ENCODE peak calls at places on chromosome 13, in seven cellular contexts. One of them, this sample, is unnamed. For H3K4me1, the result is how much of the 10 kb centered on the place peaks cover.

GRCh38 chr13:43261018-43261417 is 237.6 kb downstream of the DNAJC15 start:
- DNase-seq in neuronal stem cell: no peak
- DNase-seq in effector memory CD4-positive, alpha-beta T cell: no peak
- DNase-seq in body of pancreas: no peak
- DNase-seq in heart right ventricle: no peak
- DNase-seq in ovary: no peak
- DNase-seq in psoas muscle: no peak
- DNase-seq in this sample: no peak

GRCh38 chr13:29786698-29787097 is 63.7 kb downstream of the UBL3 start:
- DNase-seq in neuronal stem cell: no peak
- DNase-seq in effector memory CD4-positive, alpha-beta T cell: no peak
- DNase-seq in body of pancreas: no peak
- DNase-seq in heart right ventricle: no peak
- DNase-seq in ovary: no peak
- DNase-seq in psoas muscle: no peak
- DNase-seq in this sample: no peak

GRCh38 chr13:92390217-92390616 is 836.4 kb upstream of the GPC6 start:
- DNase-seq in neuronal stem cell: no peak
- DNase-seq in effector memory CD4-positive, alpha-beta T cell: no peak
- DNase-seq in body of pancreas: no peak
- DNase-seq in heart right ventricle: no peak
- DNase-seq in ovary: no peak
- DNase-seq in psoas muscle: no peak
- DNase-seq in this sample: no peak

GRCh38 chr13:30429721-30430694 is 7.7 kb downstream of the UBE2L5 start:
- DNase-seq in neuronal stem cell: no peak
- DNase-seq in effector memory CD4-positive, alpha-beta T cell: no peak
- DNase-seq in body of pancreas: no peak
- DNase-seq in heart right ventricle: no peak
- DNase-seq in ovary: no peak
- DNase-seq in psoas muscle: no peak
- DNase-seq in this sample: no peak

GRCh38 chr13:49395416-49396277 is 48.2 kb downstream of the CAB39L start:
- DNase-seq in neuronal stem cell: no peak
- DNase-seq in effector memory CD4-positive, alpha-beta T cell: no peak
- DNase-seq in body of pancreas: no peak
- DNase-seq in heart right ventricle: no peak
- DNase-seq in ovary: no peak
- DNase-seq in psoas muscle: peak
- DNase-seq in this sample: no peak

GRCh38 chr13:77370888-77371287 is 44.0 kb upstream of the MYCBP2 start:
- DNase-seq in neuronal stem cell: no peak
- DNase-seq in effector memory CD4-positive, alpha-beta T cell: no peak
- DNase-seq in body of pancreas: no peak
- DNase-seq in heart right ventricle: no peak
- DNase-seq in ovary: no peak
- DNase-seq in psoas muscle: no peak
- DNase-seq in this sample: no peak

GRCh38 chr13:50740052-50740741 is 103.3 kb downstream of the DLEU7 start:
- DNase-seq in neuronal stem cell: no peak
- DNase-seq in effector memory CD4-positive, alpha-beta T cell: no peak
- DNase-seq in body of pancreas: no peak
- DNase-seq in heart right ventricle: no peak
- DNase-seq in ovary: no peak
- DNase-seq in psoas muscle: no peak
- DNase-seq in this sample: no peak

GRCh38 chr13:111492341-111492945 is 172.0 kb downstream of the TEX29 start:
- DNase-seq in neuronal stem cell: no peak
- DNase-seq in effector memory CD4-positive, alpha-beta T cell: no peak
- DNase-seq in body of pancreas: no peak
- DNase-seq in heart right ventricle: no peak
- DNase-seq in ovary: no peak
- DNase-seq in psoas muscle: no peak
- DNase-seq in this sample: no peak

GRCh38 chr13:93800342-93800741 is 573.7 kb downstream of the GPC6 start:
- DNase-seq in neuronal stem cell: no peak
- DNase-seq in effector memory CD4-positive, alpha-beta T cell: no peak
- DNase-seq in body of pancreas: no peak
- DNase-seq in heart right ventricle: no peak
- DNase-seq in ovary: no peak
- DNase-seq in psoas muscle: no peak
- DNase-seq in this sample: no peak

GRCh38 chr13:27920677-27921420 is 1.0 kb downstream of the PDX1 start:
- DNase-seq in neuronal stem cell: peak
- DNase-seq in effector memory CD4-positive, alpha-beta T cell: no peak
- DNase-seq in body of pancreas: peak
- DNase-seq in heart right ventricle: no peak
- DNase-seq in ovary: no peak
- DNase-seq in psoas muscle: no peak
- DNase-seq in this sample: no peak

GRCh38 chr13:25973576-25973975 is 78.2 kb downstream of the SHISA2 start:
- DNase-seq in neuronal stem cell: no peak
- DNase-seq in effector memory CD4-positive, alpha-beta T cell: no peak
- DNase-seq in body of pancreas: no peak
- DNase-seq in heart right ventricle: no peak
- DNase-seq in ovary: no peak
- DNase-seq in psoas muscle: no peak
- DNase-seq in this sample: no peak

GRCh38 chr13:46295531-46296464 is 84.1 kb downstream of the LRRC63 start:
- DNase-seq in neuronal stem cell: no peak
- DNase-seq in effector memory CD4-positive, alpha-beta T cell: peak
- DNase-seq in body of pancreas: no peak
- DNase-seq in heart right ventricle: no peak
- DNase-seq in ovary: no peak
- DNase-seq in psoas muscle: peak
- DNase-seq in this sample: peak

GRCh38 chr13:100124265-100124664 is 35.4 kb downstream of the PCCA start:
- DNase-seq in neuronal stem cell: no peak
- DNase-seq in effector memory CD4-positive, alpha-beta T cell: no peak
- DNase-seq in body of pancreas: no peak
- DNase-seq in heart right ventricle: no peak
- DNase-seq in ovary: no peak
- DNase-seq in psoas muscle: no peak
- DNase-seq in this sample: no peak

GRCh38 chr13:28438067-28438466 is 56.9 kb downstream of the FLT1 start:
- DNase-seq in neuronal stem cell: no peak
- DNase-seq in effector memory CD4-positive, alpha-beta T cell: no peak
- DNase-seq in body of pancreas: no peak
- DNase-seq in heart right ventricle: no peak
- DNase-seq in ovary: no peak
- DNase-seq in psoas muscle: no peak
- DNase-seq in this sample: no peak

GRCh38 chr13:36313047-36313969 is 15.7 kb upstream of the CCDC169 start:
- DNase-seq in neuronal stem cell: no peak
- DNase-seq in effector memory CD4-positive, alpha-beta T cell: no peak
- DNase-seq in body of pancreas: no peak
- DNase-seq in heart right ventricle: no peak
- DNase-seq in ovary: no peak
- DNase-seq in psoas muscle: no peak
- DNase-seq in this sample: no peak

GRCh38 chr13:51193387-51193786 is 28.8 kb upstream of the FAM124A start:
- DNase-seq in neuronal stem cell: no peak
- DNase-seq in effector memory CD4-positive, alpha-beta T cell: no peak
- DNase-seq in body of pancreas: no peak
- DNase-seq in heart right ventricle: no peak
- DNase-seq in ovary: no peak
- DNase-seq in psoas muscle: no peak
- DNase-seq in this sample: no peak

GRCh38 chr13:28564030-28564429 is 69.1 kb upstream of the FLT1 start:
- DNase-seq in neuronal stem cell: no peak
- DNase-seq in effector memory CD4-positive, alpha-beta T cell: no peak
- DNase-seq in body of pancreas: no peak
- DNase-seq in heart right ventricle: no peak
- DNase-seq in ovary: no peak
- DNase-seq in psoas muscle: no peak
- DNase-seq in this sample: no peak

GRCh38 chr13:30906411-30906990 is 430 bp downstream of the MEDAG start:
- DNase-seq in neuronal stem cell: no peak
- DNase-seq in effector memory CD4-positive, alpha-beta T cell: no peak
- DNase-seq in body of pancreas: no peak
- DNase-seq in heart right ventricle: no peak
- DNase-seq in ovary: no peak
- DNase-seq in psoas muscle: no peak
- DNase-seq in this sample: no peak

GRCh38 chr13:22662771-22663170 is 518.0 kb upstream of the SGCG start:
- DNase-seq in neuronal stem cell: no peak
- DNase-seq in effector memory CD4-positive, alpha-beta T cell: no peak
- DNase-seq in body of pancreas: no peak
- DNase-seq in heart right ventricle: no peak
- DNase-seq in ovary: no peak
- DNase-seq in psoas muscle: no peak
- DNase-seq in this sample: no peak

GRCh38 chr13:40486518-40487163 is 179.8 kb downstream of the FOXO1 start:
- DNase-seq in neuronal stem cell: no peak
- DNase-seq in effector memory CD4-positive, alpha-beta T cell: no peak
- DNase-seq in body of pancreas: no peak
- DNase-seq in heart right ventricle: no peak
- DNase-seq in ovary: peak
- DNase-seq in psoas muscle: no peak
- DNase-seq in this sample: no peak

GRCh38 chr13:40483601-40484000 is 182.8 kb downstream of the FOXO1 start:
- DNase-seq in neuronal stem cell: no peak
- DNase-seq in effector memory CD4-positive, alpha-beta T cell: no peak
- DNase-seq in body of pancreas: no peak
- DNase-seq in heart right ventricle: peak
- DNase-seq in ovary: no peak
- DNase-seq in psoas muscle: no peak
- DNase-seq in this sample: no peak

GRCh38 chr13:40484101-40484800 is 182.2 kb downstream of the FOXO1 start:
- DNase-seq in neuronal stem cell: no peak
- DNase-seq in effector memory CD4-positive, alpha-beta T cell: no peak
- DNase-seq in body of pancreas: no peak
- DNase-seq in heart right ventricle: no peak
- DNase-seq in ovary: no peak
- DNase-seq in psoas muscle: no peak
- DNase-seq in this sample: no peak

GRCh38 chr13:40485611-40486517 is 180.6 kb downstream of the FOXO1 start:
- DNase-seq in neuronal stem cell: no peak
- DNase-seq in effector memory CD4-positive, alpha-beta T cell: peak
- DNase-seq in body of pancreas: no peak
- DNase-seq in heart right ventricle: no peak
- DNase-seq in ovary: no peak
- DNase-seq in psoas muscle: no peak
- DNase-seq in this sample: peak

GRCh38 chr13:40484981-40485380 is 181.5 kb downstream of the FOXO1 start:
- DNase-seq in neuronal stem cell: no peak
- DNase-seq in effector memory CD4-positive, alpha-beta T cell: no peak
- DNase-seq in body of pancreas: peak
- DNase-seq in heart right ventricle: no peak
- DNase-seq in ovary: no peak
- DNase-seq in psoas muscle: no peak
- DNase-seq in this sample: no peak
- H3K4me1 ChIP-seq in neuronal stem cell: under half
- H3K4me1 ChIP-seq in effector memory CD4-positive, alpha-beta T cell: half or more
- H3K4me1 ChIP-seq in body of pancreas: under half
- H3K4me1 ChIP-seq in heart right ventricle: under half
- H3K4me1 ChIP-seq in ovary: under half
- H3K4me1 ChIP-seq in psoas muscle: under half
- H3K4me1 ChIP-seq in this sample: half or more

GRCh38 chr13:33015791-33016323 is 366 bp upstream of the KL start:
- DNase-seq in neuronal stem cell: no peak
- DNase-seq in effector memory CD4-positive, alpha-beta T cell: no peak
- DNase-seq in body of pancreas: no peak
- DNase-seq in heart right ventricle: peak
- DNase-seq in ovary: no peak
- DNase-seq in psoas muscle: no peak
- DNase-seq in this sample: no peak
- H3K4me3 ChIP-seq in neuronal stem cell: peak
- H3K4me3 ChIP-seq in effector memory CD4-positive, alpha-beta T cell: no peak
- H3K4me3 ChIP-seq in body of pancreas: no peak
- H3K4me3 ChIP-seq in heart right ventricle: peak
- H3K4me3 ChIP-seq in ovary: peak
- H3K4me3 ChIP-seq in psoas muscle: peak
- H3K4me3 ChIP-seq in this sample: no peak

GRCh38 chr13:98556417-98556816 is 20.5 kb downstream of the STK24 start:
- DNase-seq in neuronal stem cell: no peak
- DNase-seq in effector memory CD4-positive, alpha-beta T cell: no peak
- DNase-seq in body of pancreas: no peak
- DNase-seq in heart right ventricle: no peak
- DNase-seq in ovary: no peak
- DNase-seq in psoas muscle: no peak
- DNase-seq in this sample: no peak
- H3K4me1 ChIP-seq in neuronal stem cell: under half
- H3K4me1 ChIP-seq in effector memory CD4-positive, alpha-beta T cell: under half
- H3K4me1 ChIP-seq in body of pancreas: under half
- H3K4me1 ChIP-seq in heart right ventricle: half or more
- H3K4me1 ChIP-seq in ovary: under half
- H3K4me1 ChIP-seq in psoas muscle: under half
- H3K4me1 ChIP-seq in this sample: under half

DNA sequence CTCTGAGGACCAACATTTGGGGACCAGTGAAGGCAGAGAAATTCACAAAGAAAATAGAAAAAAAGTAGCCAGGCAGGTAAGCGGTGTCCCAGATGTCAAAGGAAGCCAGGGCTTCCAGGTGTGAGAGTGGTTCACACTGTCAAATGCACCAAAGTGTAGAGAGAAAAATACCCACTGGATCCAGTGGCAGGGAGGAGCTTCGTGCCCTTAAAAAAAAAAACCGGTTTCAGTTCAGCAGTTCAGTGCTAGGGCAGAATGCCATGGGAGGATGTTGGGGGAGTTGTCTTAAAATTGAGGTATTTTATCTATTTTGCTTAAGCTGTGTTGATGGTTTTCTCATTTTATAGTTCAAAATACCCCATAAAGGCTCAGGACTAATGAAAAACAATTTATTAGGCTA is 47.8 kb upstream of the C1QTNF9 start:
- DNase-seq in neuronal stem cell: no peak
- DNase-seq in effector memory CD4-positive, alpha-beta T cell: no peak
- DNase-seq in body of pancreas: no peak
- DNase-seq in heart right ventricle: no peak
- DNase-seq in ovary: peak
- DNase-seq in psoas muscle: no peak
- DNase-seq in this sample: peak
- H3K4me3 ChIP-seq in neuronal stem cell: no peak
- H3K4me3 ChIP-seq in effector memory CD4-positive, alpha-beta T cell: peak
- H3K4me3 ChIP-seq in body of pancreas: no peak
- H3K4me3 ChIP-seq in heart right ventricle: no peak
- H3K4me3 ChIP-seq in ovary: no peak
- H3K4me3 ChIP-seq in psoas muscle: no peak
- H3K4me3 ChIP-seq in this sample: peak

GRCh38 chr13:98494769-98495168 is 82.1 kb downstream of the STK24 start:
- DNase-seq in neuronal stem cell: no peak
- DNase-seq in effector memory CD4-positive, alpha-beta T cell: no peak
- DNase-seq in body of pancreas: no peak
- DNase-seq in heart right ventricle: no peak
- DNase-seq in ovary: no peak
- DNase-seq in psoas muscle: no peak
- DNase-seq in this sample: no peak

GRCh38 chr13:98490866-98491265 is 86.0 kb downstream of the STK24 start:
- DNase-seq in neuronal stem cell: no peak
- DNase-seq in effector memory CD4-positive, alpha-beta T cell: no peak
- DNase-seq in body of pancreas: no peak
- DNase-seq in heart right ventricle: no peak
- DNase-seq in ovary: no peak
- DNase-seq in psoas muscle: no peak
- DNase-seq in this sample: no peak

GRCh38 chr13:98495627-98496238 is 81.2 kb downstream of the STK24 start:
- DNase-seq in neuronal stem cell: no peak
- DNase-seq in effector memory CD4-positive, alpha-beta T cell: no peak
- DNase-seq in body of pancreas: no peak
- DNase-seq in heart right ventricle: no peak
- DNase-seq in ovary: no peak
- DNase-seq in psoas muscle: no peak
- DNase-seq in this sample: no peak

GRCh38 chr13:98492335-98493034 is 84.4 kb downstream of the STK24 start:
- DNase-seq in neuronal stem cell: no peak
- DNase-seq in effector memory CD4-positive, alpha-beta T cell: no peak
- DNase-seq in body of pancreas: no peak
- DNase-seq in heart right ventricle: no peak
- DNase-seq in ovary: no peak
- DNase-seq in psoas muscle: no peak
- DNase-seq in this sample: no peak

GRCh38 chr13:98493035-98493401 is 83.9 kb downstream of the STK24 start:
- DNase-seq in neuronal stem cell: no peak
- DNase-seq in effector memory CD4-positive, alpha-beta T cell: no peak
- DNase-seq in body of pancreas: no peak
- DNase-seq in heart right ventricle: no peak
- DNase-seq in ovary: no peak
- DNase-seq in psoas muscle: no peak
- DNase-seq in this sample: no peak
- H3K4me1 ChIP-seq in neuronal stem cell: under half
- H3K4me1 ChIP-seq in effector memory CD4-positive, alpha-beta T cell: under half
- H3K4me1 ChIP-seq in body of pancreas: under half
- H3K4me1 ChIP-seq in heart right ventricle: under half
- H3K4me1 ChIP-seq in ovary: under half
- H3K4me1 ChIP-seq in psoas muscle: under half
- H3K4me1 ChIP-seq in this sample: under half